ENCODE peak calls at places on chromosomes 13 and 19, in four cellular contexts. U, L, G and N are unnamed samples.

GRCh38 chr13:110665491-110666254 is 40.2 kb downstream of the CARS2 start:
- DNase-seq in U (no peak), L (no peak), G (no peak), N (no peak)

GRCh38 chr13:113815151-113816058 is 48.5 kb downstream of the GAS6 start:
- DNase-seq in G (no peak), U (no peak), L (no peak), N (no peak)

GRCh38 chr19:2446390-2446789 is 10.4 kb downstream of the LMNB2 start:
- DNase-seq in L (no peak), U (no peak), G (no peak), N (no peak)

GRCh38 chr13:73274147-73274546 is 215.3 kb downstream of the KLF5 start:
- DNase-seq in L (no peak), U (no peak), G (no peak), N (no peak)

GRCh38 chr13:67620665-67621064 is 390.5 kb upstream of the PCDH9 start:
- DNase-seq in U (no peak), L (peak), G (no peak), N (no peak)

GRCh38 chr13:113928701-113929627 is 44.9 kb downstream of the C13orf46 start:
- DNase-seq in U (peak), G (no peak), L (peak), N (peak)

GRCh38 chr13:59034198-59034597 is 1129.5 kb downstream of the DIAPH3 start:
- DNase-seq in U (no peak), L (no peak), G (no peak), N (no peak)

GRCh38 chr19:18964121-18964520 is 23.1 kb upstream of the HOMER3 start:
- DNase-seq in L (no peak), U (no peak), G (no peak), N (no peak)

GRCh38 chr13:38697628-38698333 is 10.9 kb downstream of the FREM2 start:
- DNase-seq in L (no peak), U (no peak), G (no peak), N (no peak)

GRCh38 chr13:22092791-22093545 is 422.1 kb downstream of the FGF9 start:
- DNase-seq in L (no peak), G (no peak), U (no peak), N (no peak)

GRCh38 chr19:16587031-16588023 is 15.1 kb upstream of the SLC35E1 start:
- DNase-seq in G (no peak), U (no peak), L (peak), N (no peak)

GRCh38 chr13:49580980-49581680 is 4.2 kb downstream of the RCBTB1 start:
- DNase-seq in U (no peak), G (no peak), L (no peak), N (no peak)

GRCh38 chr13:112346173-112346898 is 29.8 kb upstream of the SPACA7 start:
- DNase-seq in L (no peak), U (no peak), G (no peak), N (no peak)

GRCh38 chr13:73934215-73934623 is 200.0 kb downstream of the KLF12 start:
- DNase-seq in L (no peak), G (no peak), U (no peak), N (no peak)

GRCh38 chr13:63110431-63110830 is 1694.8 kb upstream of the PCDH20 start:
- DNase-seq in U (peak), L (no peak), G (no peak), N (no peak)

GRCh38 chr19:5592531-5592930 is 24.8 kb upstream of the TINCR start:
- DNase-seq in G (no peak), U (no peak), L (no peak), N (no peak)

GRCh38 chr13:50914301-50914700 is 4.7 kb downstream of the RNASEH2B start:
- DNase-seq in U (no peak), L (no peak), G (no peak), N (no peak)

GRCh38 chr19:29663861-29664752 is 1.2 kb upstream of the PLEKHF1 start:
- DNase-seq in G (no peak), L (no peak), U (no peak), N (no peak)

GRCh38 chr13:28110414-28110813 is 10.0 kb upstream of the FLT3 start:
- DNase-seq in U (no peak), L (no peak), G (no peak), N (no peak)

GRCh38 chr13:48602296-48603040 is 51.3 kb upstream of the CYSLTR2 start:
- DNase-seq in G (no peak), U (no peak), L (no peak), N (peak)

GRCh38 chr13:31918707-31919106 is 112.9 kb upstream of the FRY start:
- DNase-seq in G (no peak), U (no peak), L (no peak), N (no peak)

GRCh38 chr19:14150041-14150769 is 13.8 kb upstream of the ASF1B start:
- DNase-seq in U (no peak), L (no peak), G (no peak), N (no peak)

GRCh38 chr13:38785047-38785446 is 98.2 kb downstream of the FREM2 start:
- DNase-seq in U (no peak), L (no peak), G (no peak), N (no peak)

GRCh38 chr19:12840091-12841079 is 2.1 kb downstream of the MAST1 start:
- DNase-seq in G (peak), L (peak), U (no peak), N (no peak)

GRCh38 chr13:98307744-98308524 is 130.9 kb upstream of the RNF113B start:
- DNase-seq in G (no peak), L (peak), U (peak), N (no peak)

GRCh38 chr13:30862707-30863106 is 43.4 kb upstream of the MEDAG start:
- DNase-seq in U (no peak), G (no peak), L (no peak), N (no peak)

GRCh38 chr19:35265126-35265995 is 3.4 kb upstream of the USF2 start:
- DNase-seq in G (no peak), U (no peak), L (no peak), N (peak)

GRCh38 chr19:3766520-3766919 is 4.0 kb downstream of the MRPL54 start:
- DNase-seq in G (no peak), L (no peak), U (no peak), N (no peak)

GRCh38 chr13:111575719-111576118 is 255.3 kb downstream of the TEX29 start:
- DNase-seq in G (no peak), L (no peak), U (no peak), N (no peak)

GRCh38 chr19:46844067-46844489 is 6.6 kb downstream of the AP2S1 start:
- DNase-seq in G (no peak), U (no peak), L (no peak), N (no peak)

GRCh38 chr19:1747285-1748114 is 5.8 kb upstream of the ONECUT3 start:
- DNase-seq in G (no peak), U (no peak), L (peak), N (no peak)

GRCh38 chr19:48618916-48619691 is at the start of the genes RPL18 and SPHK2:
- DNase-seq in U (peak), G (peak), L (peak), N (peak)
- TF ChIP-seq CTCF in U (no peak), G (no peak), L (peak), N (no peak)

GRCh38 chr19:45558399-45558878 is 26.2 kb downstream of the OPA3 start:
- DNase-seq in U (no peak), L (peak), G (no peak), N (no peak)
- TF ChIP-seq CTCF in U (peak), L (peak), G (no peak), N (peak)

DNA sequence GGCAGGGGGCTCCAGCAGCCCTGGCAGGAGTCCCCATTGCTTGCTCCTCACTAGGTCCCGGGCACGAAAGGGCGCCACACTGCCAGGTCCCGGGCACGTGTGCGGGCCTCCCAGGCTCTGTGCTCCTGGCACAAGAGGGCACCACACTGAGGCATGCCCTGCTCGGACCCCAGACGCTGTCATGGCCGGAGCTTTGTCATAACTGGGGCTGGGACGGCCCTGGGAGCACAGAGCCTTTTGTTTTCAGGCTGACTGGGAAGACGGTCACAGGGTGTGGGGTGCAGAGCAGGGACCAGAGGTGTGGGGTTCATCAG is 7.4 kb downstream of the BSG start:
- DNase-seq in U (no peak), G (no peak), L (no peak), N (no peak)
- TF ChIP-seq CTCF in U (no peak), G (no peak), L (no peak), N (no peak)

DNA sequence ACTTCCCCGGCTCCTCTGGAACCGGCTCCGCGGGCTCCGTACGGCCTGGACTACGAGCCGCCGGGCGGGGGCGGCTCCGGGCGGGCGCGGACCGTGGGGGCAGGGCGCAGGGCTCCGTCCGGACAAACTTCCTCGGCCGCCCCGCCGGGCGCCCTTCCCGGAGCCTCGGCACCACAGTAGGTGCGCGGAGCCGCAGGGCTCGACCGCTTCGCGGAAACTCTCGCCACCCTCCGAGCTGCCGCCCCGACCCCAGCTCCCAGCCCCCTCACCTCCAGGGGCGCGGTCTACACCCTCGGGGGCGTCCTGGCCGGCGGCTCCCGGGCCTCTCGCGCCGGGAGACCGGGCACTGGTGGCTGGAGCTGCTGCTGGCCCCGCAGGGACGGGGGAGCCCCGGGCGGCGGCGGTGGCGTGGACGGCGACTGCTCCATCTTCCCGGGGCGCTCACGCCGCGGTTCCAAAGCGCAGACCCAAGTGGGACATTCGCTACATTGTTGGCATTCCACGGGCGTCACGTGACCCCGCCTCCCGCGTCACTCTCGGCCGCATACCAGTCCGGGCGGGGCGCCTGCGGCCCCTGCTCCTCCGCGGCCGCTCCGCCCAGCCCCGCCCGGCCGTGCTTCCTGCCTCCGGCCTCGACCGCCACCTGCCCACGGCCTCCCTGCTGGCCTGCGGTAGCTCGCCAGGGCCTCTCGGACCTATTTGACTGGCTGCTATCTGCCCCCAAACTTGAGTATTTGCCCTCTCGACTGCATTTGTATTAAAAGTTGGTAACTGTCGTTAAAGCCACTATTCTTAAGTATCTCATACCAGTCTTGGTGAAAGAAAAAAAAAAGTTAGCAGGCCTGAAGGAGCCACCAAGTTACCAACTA is at the start of gene LATS2:
- DNase-seq in U (peak), L (peak), G (peak), N (peak)
- TF ChIP-seq CTCF in U (peak), L (peak), G (no peak), N (peak)

GRCh38 chr19:38850231-38850975 is 617 bp upstream of the HNRNPL start:
- DNase-seq in U (peak), L (peak), G (peak), N (peak)
- TF ChIP-seq CTCF in U (peak), L (peak), G (no peak), N (peak)

DNA sequence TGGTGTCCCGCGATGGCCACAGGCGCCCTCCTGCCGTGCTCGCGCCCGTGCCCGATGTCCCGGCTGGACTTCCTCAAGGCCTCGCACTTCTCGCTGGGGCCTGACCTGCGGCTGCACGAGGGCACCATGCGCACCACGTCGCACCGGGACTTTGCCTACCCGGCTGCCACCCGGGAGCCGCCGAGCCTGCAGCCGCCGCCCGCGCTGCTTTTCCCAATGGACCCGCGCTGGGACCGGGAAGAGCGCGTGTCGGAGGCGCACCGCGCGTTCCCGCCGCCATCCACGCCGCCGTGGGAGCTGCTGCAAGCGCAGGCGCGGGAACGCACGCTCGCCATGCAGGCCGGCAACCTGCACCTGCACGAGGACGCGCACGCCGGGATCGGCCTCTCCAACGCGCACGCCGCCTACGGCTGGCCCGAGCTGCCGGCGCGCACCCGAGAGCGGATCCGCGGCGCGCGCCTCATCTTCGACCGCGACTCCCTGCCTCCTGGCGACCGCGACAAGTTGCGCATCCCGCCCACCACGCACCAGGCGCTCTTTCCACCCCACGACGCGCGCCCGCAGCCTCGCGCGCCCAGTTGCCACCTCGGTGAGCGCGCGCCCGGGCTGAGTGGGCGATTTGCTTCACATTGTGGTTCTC is 12.1 kb upstream of the PEX11G start:
- DNase-seq in G (peak), U (no peak), L (no peak), N (no peak)
- TF ChIP-seq CTCF in G (no peak), U (no peak), L (no peak), N (peak)

DNA sequence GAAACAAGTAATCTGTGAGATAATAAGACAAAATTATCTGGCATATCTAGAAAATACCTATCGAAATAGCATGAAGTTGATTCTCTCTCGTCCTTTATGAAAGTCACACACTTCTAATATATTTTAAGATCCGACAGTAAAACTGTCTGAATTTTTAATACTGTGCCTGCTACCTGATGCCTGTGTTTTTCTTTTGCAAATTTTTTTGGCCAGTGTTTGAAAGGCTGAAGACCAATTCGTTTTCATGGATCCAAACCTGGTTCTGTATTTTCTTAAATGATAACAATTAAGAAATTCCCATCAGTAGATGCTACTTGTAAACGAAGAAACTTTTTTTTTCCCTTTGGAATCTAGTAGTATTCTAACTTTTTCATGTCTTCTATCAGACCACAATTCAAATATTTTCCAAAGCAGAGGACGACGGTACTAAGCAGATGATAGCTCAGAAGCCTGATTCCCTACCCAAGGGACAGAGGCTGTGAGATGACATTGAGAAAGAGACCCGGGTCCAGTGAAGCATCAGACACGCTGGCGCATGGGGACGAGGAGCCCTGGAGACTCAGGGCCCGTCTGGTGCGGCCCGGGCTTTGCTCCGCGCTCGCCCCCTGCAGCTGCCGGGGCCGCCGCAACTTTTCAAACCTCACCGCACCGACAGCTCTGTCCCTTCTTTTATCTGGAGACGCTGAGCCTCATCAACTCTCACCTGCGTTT is 49.5 kb upstream of the PABPC3 start:
- DNase-seq in U (no peak), L (no peak), G (no peak), N (no peak)
- TF ChIP-seq CTCF in U (no peak), L (no peak), G (no peak), N (no peak)